ENCODE peak calls at places on chromosomes 6 and 20, in nine cellular contexts. One of them, this sample, is unnamed.

GRCh38 chr6:167485186-167485978 is 160.5 kb downstream of the TTLL2 start:
- DNase-seq in endothelial cell of umbilical vein: peak; percentile 55
- DNase-seq in hepatocyte: peak; percentile 60
- DNase-seq in IMR-90: no peak
- DNase-seq in GM12878: no peak
- DNase-seq in fibroblast of lung: peak; percentile 3
- DNase-seq in neuronal stem cell: no peak
- DNase-seq in neural progenitor cell: no peak
- DNase-seq in mammary epithelial cell: no peak
- DNase-seq in this sample: no peak

GRCh38 chr20:23349338-23350006 is 1.1 kb upstream of the NXT1 start:
- DNase-seq in endothelial cell of umbilical vein: no peak
- DNase-seq in hepatocyte: no peak
- DNase-seq in IMR-90: no peak
- DNase-seq in GM12878: no peak
- DNase-seq in fibroblast of lung: no peak
- DNase-seq in neuronal stem cell: no peak
- DNase-seq in neural progenitor cell: peak; percentile 52
- DNase-seq in mammary epithelial cell: no peak
- DNase-seq in this sample: no peak

GRCh38 chr6:159761135-159761872 is 541 bp upstream of the ACAT2 start:
- DNase-seq in endothelial cell of umbilical vein: peak; percentile 58
- DNase-seq in hepatocyte: peak; percentile 49
- DNase-seq in IMR-90: no peak
- DNase-seq in GM12878: no peak
- DNase-seq in fibroblast of lung: peak; percentile 13
- DNase-seq in neuronal stem cell: peak; percentile 32
- DNase-seq in neural progenitor cell: peak; percentile 68
- DNase-seq in mammary epithelial cell: peak; percentile 20
- DNase-seq in this sample: no peak

GRCh38 chr6:98827295-98828159 is 6.8 kb upstream of the POU3F2 start:
- DNase-seq in endothelial cell of umbilical vein: no peak
- DNase-seq in hepatocyte: no peak
- DNase-seq in IMR-90: no peak
- DNase-seq in GM12878: no peak
- DNase-seq in fibroblast of lung: peak; percentile 24
- DNase-seq in neuronal stem cell: peak; percentile 61
- DNase-seq in neural progenitor cell: peak; percentile 76
- DNase-seq in mammary epithelial cell: no peak
- DNase-seq in this sample: no peak

GRCh38 chr6:55058682-55059081 is 115.6 kb upstream of the HCRTR2 start:
- DNase-seq in endothelial cell of umbilical vein: no peak
- DNase-seq in hepatocyte: no peak
- DNase-seq in IMR-90: no peak
- DNase-seq in GM12878: no peak
- DNase-seq in fibroblast of lung: no peak
- DNase-seq in neuronal stem cell: no peak
- DNase-seq in neural progenitor cell: no peak
- DNase-seq in mammary epithelial cell: no peak
- DNase-seq in this sample: no peak

GRCh38 chr20:50464026-50464724 is 46.0 kb upstream of the PTPN1 start:
- DNase-seq in endothelial cell of umbilical vein: peak; percentile 50
- DNase-seq in hepatocyte: peak; percentile 70
- DNase-seq in IMR-90: peak; percentile 49
- DNase-seq in GM12878: no peak
- DNase-seq in fibroblast of lung: peak; percentile 30
- DNase-seq in neuronal stem cell: peak; percentile 32
- DNase-seq in neural progenitor cell: peak; percentile 83
- DNase-seq in mammary epithelial cell: peak; percentile 35
- DNase-seq in this sample: no peak

GRCh38 chr20:62114894-62115293 is 7.4 kb upstream of the LSM14B start:
- DNase-seq in endothelial cell of umbilical vein: no peak
- DNase-seq in hepatocyte: no peak
- DNase-seq in IMR-90: no peak
- DNase-seq in GM12878: no peak
- DNase-seq in fibroblast of lung: no peak
- DNase-seq in neuronal stem cell: no peak
- DNase-seq in neural progenitor cell: no peak
- DNase-seq in mammary epithelial cell: no peak
- DNase-seq in this sample: no peak

GRCh38 chr6:82362868-82363267 is 749 bp upstream of the TPBG start:
- DNase-seq in endothelial cell of umbilical vein: no peak
- DNase-seq in hepatocyte: peak; percentile 54
- DNase-seq in IMR-90: peak; percentile 94
- DNase-seq in GM12878: no peak
- DNase-seq in fibroblast of lung: peak; percentile 95
- DNase-seq in neuronal stem cell: peak; percentile 57
- DNase-seq in neural progenitor cell: peak; percentile 76
- DNase-seq in mammary epithelial cell: no peak
- DNase-seq in this sample: no peak

GRCh38 chr6:37052027-37052628 is 46.7 kb downstream of the FGD2 start:
- DNase-seq in endothelial cell of umbilical vein: no peak
- DNase-seq in hepatocyte: no peak
- DNase-seq in IMR-90: no peak
- DNase-seq in GM12878: no peak
- DNase-seq in fibroblast of lung: no peak
- DNase-seq in neuronal stem cell: no peak
- DNase-seq in neural progenitor cell: peak; percentile 73
- DNase-seq in mammary epithelial cell: no peak
- DNase-seq in this sample: no peak

GRCh38 chr6:128127650-128128049 is 226.8 kb upstream of the THEMIS start:
- DNase-seq in endothelial cell of umbilical vein: no peak
- DNase-seq in hepatocyte: no peak
- DNase-seq in IMR-90: no peak
- DNase-seq in GM12878: no peak
- DNase-seq in fibroblast of lung: no peak
- DNase-seq in neuronal stem cell: no peak
- DNase-seq in neural progenitor cell: no peak
- DNase-seq in mammary epithelial cell: no peak
- DNase-seq in this sample: no peak

GRCh38 chr6:168102093-168102985 is 23.3 kb upstream of the FRMD1 start:
- DNase-seq in endothelial cell of umbilical vein: no peak
- DNase-seq in hepatocyte: no peak
- DNase-seq in IMR-90: no peak
- DNase-seq in GM12878: no peak
- DNase-seq in fibroblast of lung: no peak
- DNase-seq in neuronal stem cell: no peak
- DNase-seq in neural progenitor cell: no peak
- DNase-seq in mammary epithelial cell: no peak
- DNase-seq in this sample: no peak

DNA sequence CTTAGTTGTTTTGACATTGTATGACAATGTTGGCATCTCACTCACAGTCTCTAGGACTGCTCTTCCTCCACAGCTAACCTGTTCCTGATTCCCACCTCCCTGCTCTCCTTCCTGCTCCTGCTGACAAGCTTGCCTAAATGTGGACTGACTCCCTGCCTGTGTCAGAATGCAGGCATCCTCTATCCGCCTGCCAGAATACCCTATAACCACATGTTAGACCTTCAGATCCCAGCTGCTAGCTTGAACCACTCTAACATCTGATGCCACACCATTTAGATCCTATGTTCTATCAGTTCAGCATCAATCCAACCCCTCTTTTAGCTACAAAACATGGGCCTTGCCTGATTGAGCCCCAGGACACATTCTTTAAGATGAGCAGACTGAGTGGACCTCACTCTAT is 12.2 kb downstream of the FILIP1 start:
- DNase-seq in endothelial cell of umbilical vein: no peak
- DNase-seq in hepatocyte: no peak
- DNase-seq in IMR-90: peak; percentile 57
- DNase-seq in GM12878: no peak
- DNase-seq in fibroblast of lung: peak; percentile 32
- DNase-seq in neuronal stem cell: no peak
- DNase-seq in neural progenitor cell: no peak
- DNase-seq in mammary epithelial cell: no peak
- DNase-seq in this sample: no peak
- H3K27ac ChIP-seq in endothelial cell of umbilical vein: no peak overlapping the region
- H3K27ac ChIP-seq in hepatocyte: no peak overlapping the region
- H3K27ac ChIP-seq in IMR-90: no peak overlapping the region
- H3K27ac ChIP-seq in GM12878: no peak overlapping the region
- H3K27ac ChIP-seq in fibroblast of lung: peak overlapping the region; percentile 65
- H3K27ac ChIP-seq in neuronal stem cell: no peak overlapping the region
- H3K27ac ChIP-seq in neural progenitor cell: no peak overlapping the region
- H3K27ac ChIP-seq in mammary epithelial cell: no peak overlapping the region
- H3K27ac ChIP-seq in this sample: no peak overlapping the region

DNA sequence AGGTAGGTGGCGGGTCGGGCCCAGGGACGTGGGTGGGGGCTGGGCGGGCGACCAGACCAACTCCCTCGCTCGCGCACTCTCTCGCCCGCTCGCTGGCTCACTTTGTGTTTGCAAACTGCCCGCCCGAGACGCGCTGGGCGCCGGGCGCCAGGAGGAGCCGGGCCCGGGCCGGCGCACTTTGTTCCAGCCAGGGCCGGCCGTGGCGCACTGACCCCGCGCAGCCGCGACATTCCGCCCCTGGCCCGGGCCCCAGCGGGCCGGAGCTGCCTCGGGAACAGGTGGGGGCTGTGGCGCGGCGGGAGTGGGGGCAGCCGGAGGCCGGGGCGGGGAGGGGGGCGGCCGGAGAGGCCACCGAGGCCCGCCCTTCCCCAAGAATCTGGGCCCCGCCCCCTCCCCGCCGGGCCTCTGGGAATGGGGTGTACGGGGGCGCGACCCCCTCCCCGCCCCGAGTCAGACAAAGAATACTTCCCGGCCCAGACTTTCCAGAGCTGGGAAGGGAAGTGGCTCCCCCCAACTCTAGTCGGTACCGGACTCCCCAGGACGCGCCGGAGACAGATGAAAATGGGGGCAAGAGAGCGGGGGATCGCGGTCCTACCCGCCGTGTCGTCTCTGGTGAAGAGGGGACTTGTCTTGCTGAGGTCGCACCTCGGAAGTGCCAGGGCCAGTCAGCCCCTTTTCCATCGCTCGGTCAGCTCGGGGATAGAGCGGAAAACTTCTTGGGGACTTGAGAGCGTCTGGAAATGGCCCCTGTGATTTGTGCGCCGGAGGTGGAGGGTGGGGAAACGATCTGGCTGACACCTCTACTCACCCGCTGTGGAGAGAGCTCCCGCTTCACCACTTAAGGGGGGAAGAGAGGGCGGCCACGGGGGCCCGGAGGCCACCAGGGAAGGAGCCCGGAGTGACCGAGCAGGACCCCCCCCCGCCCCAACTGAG is 951 bp downstream of the FOXP4 start:
- DNase-seq in endothelial cell of umbilical vein: peak; percentile 31
- DNase-seq in hepatocyte: peak; percentile 73
- DNase-seq in IMR-90: peak; percentile 30
- DNase-seq in GM12878: no peak
- DNase-seq in fibroblast of lung: peak; percentile 45
- DNase-seq in neuronal stem cell: peak; percentile 40
- DNase-seq in neural progenitor cell: peak; percentile 77
- DNase-seq in mammary epithelial cell: peak; percentile 47
- DNase-seq in this sample: no peak
- H2AFZ ChIP-seq in endothelial cell of umbilical vein: peak overlapping the region; percentile 48
- H2AFZ ChIP-seq in hepatocyte: peak overlapping the region; percentile 63
- H2AFZ ChIP-seq in IMR-90: peak overlapping the region; percentile 91
- H2AFZ ChIP-seq in GM12878: peak overlapping the region; percentile 22
- H2AFZ ChIP-seq in fibroblast of lung: peak overlapping the region; percentile 70
- H2AFZ ChIP-seq in neuronal stem cell: peak overlapping the region; percentile 50
- H2AFZ ChIP-seq in neural progenitor cell: no peak overlapping the region
- H2AFZ ChIP-seq in mammary epithelial cell: peak overlapping the region; percentile 82
- H2AFZ ChIP-seq in this sample: peak overlapping the region; percentile 60

DNA sequence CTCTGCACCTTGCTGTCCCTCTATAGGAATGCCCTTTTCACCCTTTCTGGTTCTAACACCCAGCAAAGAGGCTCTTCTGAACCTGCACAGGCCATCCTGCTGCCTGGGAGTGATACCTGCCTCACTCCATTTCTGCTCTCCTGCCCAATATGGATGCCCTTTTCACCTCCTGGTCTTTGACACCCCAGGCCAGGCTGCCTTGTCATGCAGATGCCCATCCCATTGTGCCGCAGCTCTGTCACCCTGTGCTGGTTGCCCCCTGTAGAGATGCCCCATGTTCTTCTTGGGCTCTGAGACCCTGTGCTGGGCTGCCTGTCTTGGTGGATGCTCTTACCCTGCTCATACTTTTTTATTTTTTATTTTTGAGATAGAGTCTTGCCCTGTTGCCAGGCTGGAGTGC is 95.3 kb downstream of the CDKAL1 start:
- DNase-seq in endothelial cell of umbilical vein: no peak
- DNase-seq in hepatocyte: no peak
- DNase-seq in IMR-90: no peak
- DNase-seq in GM12878: no peak
- DNase-seq in fibroblast of lung: no peak
- DNase-seq in neuronal stem cell: no peak
- DNase-seq in neural progenitor cell: no peak
- DNase-seq in mammary epithelial cell: no peak
- DNase-seq in this sample: no peak
- H3K4me1 ChIP-seq in endothelial cell of umbilical vein: no peaks in the 10 kb centered on the region
- H3K4me1 ChIP-seq in hepatocyte: no peaks in the 10 kb centered on the region
- H3K4me1 ChIP-seq in IMR-90: no peaks in the 10 kb centered on the region
- H3K4me1 ChIP-seq in GM12878: peaks cover 7% of the 10 kb centered on the region
- H3K4me1 ChIP-seq in fibroblast of lung: no peaks in the 10 kb centered on the region
- H3K4me1 ChIP-seq in neuronal stem cell: peaks cover 3% of the 10 kb centered on the region
- H3K4me1 ChIP-seq in neural progenitor cell: peaks cover 20% of the 10 kb centered on the region
- H3K4me1 ChIP-seq in mammary epithelial cell: no peaks in the 10 kb centered on the region
- H3K4me1 ChIP-seq in this sample: peaks cover 12% of the 10 kb centered on the region

GRCh38 chr20:32285082-32285620 is 7.7 kb downstream of the KIF3B start:
- DNase-seq in endothelial cell of umbilical vein: no peak
- DNase-seq in hepatocyte: no peak
- DNase-seq in IMR-90: no peak
- DNase-seq in GM12878: peak; percentile 40
- DNase-seq in fibroblast of lung: no peak
- DNase-seq in neuronal stem cell: no peak
- DNase-seq in neural progenitor cell: no peak
- DNase-seq in mammary epithelial cell: no peak
- DNase-seq in this sample: no peak

GRCh38 chr20:32285621-32286334 is 8.3 kb downstream of the KIF3B start:
- DNase-seq in endothelial cell of umbilical vein: no peak
- DNase-seq in hepatocyte: peak; percentile 45
- DNase-seq in IMR-90: peak; percentile 10
- DNase-seq in GM12878: peak; percentile 84
- DNase-seq in fibroblast of lung: peak; percentile 36
- DNase-seq in neuronal stem cell: no peak
- DNase-seq in neural progenitor cell: no peak
- DNase-seq in mammary epithelial cell: peak; percentile 32
- DNase-seq in this sample: no peak

GRCh38 chr20:32281711-32282110 is 4.3 kb downstream of the KIF3B start:
- DNase-seq in endothelial cell of umbilical vein: no peak
- DNase-seq in hepatocyte: no peak
- DNase-seq in IMR-90: no peak
- DNase-seq in GM12878: no peak
- DNase-seq in fibroblast of lung: no peak
- DNase-seq in neuronal stem cell: no peak
- DNase-seq in neural progenitor cell: no peak
- DNase-seq in mammary epithelial cell: no peak
- DNase-seq in this sample: no peak

GRCh38 chr20:32278199-32278643 is 770 bp downstream of the KIF3B start:
- DNase-seq in endothelial cell of umbilical vein: peak; percentile 2
- DNase-seq in hepatocyte: no peak
- DNase-seq in IMR-90: peak; percentile 17
- DNase-seq in GM12878: peak; percentile 67
- DNase-seq in fibroblast of lung: peak; percentile 23
- DNase-seq in neuronal stem cell: no peak
- DNase-seq in neural progenitor cell: no peak
- DNase-seq in mammary epithelial cell: no peak
- DNase-seq in this sample: no peak

DNA sequence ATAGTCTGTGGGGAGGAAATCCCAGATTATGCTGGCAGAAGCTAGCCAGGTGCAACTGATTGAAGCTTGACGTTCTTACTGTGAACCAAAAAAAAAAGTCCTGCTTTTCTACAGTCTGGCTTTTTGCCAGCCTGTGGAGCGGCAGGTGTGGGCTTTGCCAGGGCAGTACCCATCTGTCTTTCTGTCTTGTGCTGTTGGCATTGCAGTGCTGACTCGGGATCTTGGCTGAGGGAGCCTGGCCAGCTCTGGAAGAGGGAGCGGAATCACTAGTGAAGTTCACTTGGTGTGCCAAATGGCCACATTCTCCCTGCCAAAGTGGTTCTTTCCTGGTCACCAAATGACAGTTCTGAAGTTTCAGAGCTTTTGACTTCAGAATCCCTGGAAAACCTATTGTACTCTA is 5.0 kb downstream of the KIF3B start:
- DNase-seq in endothelial cell of umbilical vein: no peak
- DNase-seq in hepatocyte: no peak
- DNase-seq in IMR-90: no peak
- DNase-seq in GM12878: no peak
- DNase-seq in fibroblast of lung: no peak
- DNase-seq in neuronal stem cell: no peak
- DNase-seq in neural progenitor cell: no peak
- DNase-seq in mammary epithelial cell: no peak
- DNase-seq in this sample: no peak
- H3K27ac ChIP-seq in endothelial cell of umbilical vein: no peak overlapping the region
- H3K27ac ChIP-seq in hepatocyte: no peak overlapping the region
- H3K27ac ChIP-seq in IMR-90: no peak overlapping the region
- H3K27ac ChIP-seq in GM12878: no peak overlapping the region
- H3K27ac ChIP-seq in fibroblast of lung: no peak overlapping the region
- H3K27ac ChIP-seq in neuronal stem cell: no peak overlapping the region
- H3K27ac ChIP-seq in neural progenitor cell: no peak overlapping the region
- H3K27ac ChIP-seq in mammary epithelial cell: no peak overlapping the region
- H3K27ac ChIP-seq in this sample: no peak overlapping the region

This sample was measured in keratinocyte.